ENCODE peak calls at places on chromosomes 7 and 10, in nine cellular contexts. K is EL; X is HTR-8/SVneo; C is CD8-positive, alpha-beta memory T cell; F is fibroblast of gingiva; G is Kasumi-1; I is Daoy; B is endothelial cell; Z is HuH-7.5. T is an unnamed sample.

GRCh38 chr7:112789824-112790650 is at the start of gene TMEM168:
- DNase-seq in F (peak; percentile 78), X (peak; percentile 54), B (peak; percentile 79), G (peak; percentile 85), Z (peak; percentile 79), C (peak; percentile 89), I (peak; percentile 96), K (peak; percentile 80), T (peak; percentile 85)

GRCh38 chr7:135291809-135292253 is 58.2 kb downstream of the STRA8 start:
- DNase-seq in Z (no peak), C (no peak), X (no peak), F (no peak), B (no peak), G (no peak), I (peak; percentile 86), K (peak; percentile 29), T (no peak)

GRCh38 chr7:151993977-151994676 is 31.3 kb upstream of the GALNT11 start:
- DNase-seq in Z (no peak), G (no peak), C (no peak), K (no peak), F (no peak), B (peak; percentile 14), I (peak; percentile 30), X (no peak), T (no peak)

GRCh38 chr7:110911632-110912031 is 179.3 kb upstream of the LRRN3 start:
- DNase-seq in I (no peak), C (no peak), X (no peak), Z (no peak), K (no peak), F (no peak), B (no peak), G (no peak), T (no peak)

GRCh38 chr10:52883996-52884871 is 111.7 kb upstream of the MBL2 start:
- DNase-seq in Z (peak; percentile 39), X (peak; percentile 69), C (no peak), K (peak; percentile 55), G (peak; percentile 89), B (peak; percentile 54), F (no peak), I (peak; percentile 2), T (no peak)

GRCh38 chr10:60238408-60239100 is 151.1 kb downstream of the ANK3 start:
- DNase-seq in C (no peak), F (peak; percentile 70), G (no peak), I (peak; percentile 11), B (no peak), K (peak; percentile 32), Z (peak; percentile 12), X (peak; percentile 45), T (no peak)

GRCh38 chr10:14578060-14578952 is 196.4 kb downstream of the FAM107B start:
- DNase-seq in Z (no peak), I (no peak), B (no peak), K (peak; percentile 52), C (no peak), F (no peak), G (no peak), X (no peak), T (no peak)

GRCh38 chr7:51251292-51251691 is 65.3 kb downstream of the COBL start:
- DNase-seq in K (no peak), Z (no peak), B (no peak), F (no peak), X (no peak), G (no peak), C (no peak), I (no peak), T (no peak)

GRCh38 chr7:104848386-104848990 is 165.5 kb upstream of the KMT2E start:
- DNase-seq in X (peak; percentile 25), B (peak; percentile 78), F (peak; percentile 17), Z (peak; percentile 23), G (peak; percentile 60), I (peak; percentile 73), K (peak; percentile 53), C (peak; percentile 57), T (peak; percentile 28)

GRCh38 chr7:33534830-33535229 is 370.5 kb upstream of the BMPER start:
- DNase-seq in I (no peak), X (no peak), Z (no peak), G (no peak), B (peak; percentile 12), F (no peak), C (no peak), K (peak; percentile 33), T (no peak)

GRCh38 chr10:20274580-20274979 is 458.3 kb downstream of the PLXDC2 start:
- DNase-seq in C (no peak), K (no peak), G (no peak), X (no peak), B (no peak), Z (no peak), I (no peak), F (peak; percentile 3), T (no peak)

GRCh38 chr10:104046651-104047050 is 39.0 kb downstream of the COL17A1 start:
- DNase-seq in G (no peak), I (no peak), F (no peak), X (no peak), Z (no peak), K (no peak), B (no peak), C (no peak), T (no peak)

GRCh38 chr10:132443605-132443997 is 46.6 kb downstream of the PWWP2B start:
- DNase-seq in I (peak; percentile 61), Z (no peak), G (peak; percentile 71), F (no peak), C (peak; percentile 84), X (no peak), B (no peak), K (peak; percentile 50), T (no peak)

GRCh38 chr10:21524526-21525366 is 736 bp downstream of the SKIDA1 start:
- DNase-seq in X (no peak), Z (no peak), I (peak; percentile 39), K (peak; percentile 45), F (peak; percentile 51), B (peak; percentile 23), C (no peak), G (peak; percentile 85), T (no peak)

GRCh38 chr10:69160809-69161225 is 19.2 kb upstream of the SUPV3L1 start:
- DNase-seq in X (peak; percentile 24), K (peak; percentile 67), G (no peak), B (no peak), I (peak; percentile 5), Z (no peak), F (peak; percentile 50), C (no peak), T (no peak)

GRCh38 chr10:122485670-122486069 is 24.3 kb downstream of the HTRA1 start:
- DNase-seq in B (no peak), F (peak; percentile 42), K (no peak), I (no peak), C (no peak), G (no peak), X (no peak), Z (no peak), T (no peak)

GRCh38 chr7:44201813-44202212 is 1.0 kb downstream of the YKT6 start:
- DNase-seq in I (no peak), F (no peak), X (no peak), K (peak; percentile 41), B (no peak), Z (no peak), G (no peak), C (no peak), T (no peak)

GRCh38 chr7:143505845-143506244 is 28.2 kb downstream of the TAS2R41 start:
- DNase-seq in X (no peak), F (no peak), K (no peak), I (no peak), C (no peak), B (no peak), Z (no peak), G (no peak), T (no peak)

GRCh38 chr7:148882668-148883232 is 1.3 kb downstream of the EZH2 start:
- DNase-seq in Z (no peak), B (no peak), G (peak; percentile 39), X (no peak), I (peak; percentile 19), F (no peak), K (no peak), C (no peak), T (peak; percentile 3)

GRCh38 chr10:101829561-101830315 is 11.5 kb upstream of the OGA start:
- DNase-seq in C (peak; percentile 83), Z (no peak), G (peak; percentile 72), X (no peak), K (no peak), F (no peak), B (peak; percentile 61), I (no peak), T (peak; percentile 68)

GRCh38 chr7:12431886-12432285 is 28.2 kb upstream of the VWDE start:
- DNase-seq in C (no peak), B (no peak), G (no peak), X (no peak), Z (no peak), I (no peak), F (no peak), K (peak; percentile 45), T (no peak)

GRCh38 chr10:125857185-125857760 is 23.8 kb downstream of the DHX32 start:
- DNase-seq in F (peak; percentile 9), B (no peak), Z (no peak), I (no peak), C (no peak), K (peak; percentile 25), G (no peak), X (no peak), T (no peak)

GRCh38 chr7:131538071-131538790 is 18.2 kb downstream of the PODXL start:
- DNase-seq in G (no peak), F (no peak), X (peak; percentile 80), K (peak; percentile 48), C (no peak), B (no peak), Z (no peak), I (peak; percentile 93), T (no peak)

GRCh38 chr7:15580604-15581351 is 19.0 kb upstream of the AGMO start:
- DNase-seq in I (no peak), X (no peak), C (no peak), Z (no peak), F (no peak), K (no peak), G (no peak), B (no peak), T (no peak)

GRCh38 chr7:123727071-123727837 is 21.5 kb downstream of the WASL start:
- DNase-seq in F (peak; percentile 94), B (no peak), K (peak; percentile 91), X (no peak), I (peak; percentile 69), G (no peak), C (no peak), Z (no peak), T (no peak)

GRCh38 chr7:64888901-64889685 is 14.0 kb upstream of the ZNF273 start:
- DNase-seq in C (no peak), K (peak; percentile 24), Z (no peak), I (peak; percentile 48), F (no peak), B (peak; percentile 22), G (peak; percentile 62), X (no peak), T (no peak)

GRCh38 chr7:49845626-49846025 is 72.2 kb downstream of the VWC2 start:
- DNase-seq in X (no peak), I (no peak), C (no peak), F (no peak), G (no peak), B (no peak), K (no peak), Z (no peak), T (no peak)

GRCh38 chr7:78959471-78959870 is 494.0 kb downstream of the MAGI2 start:
- DNase-seq in C (no peak), B (no peak), G (no peak), K (peak; percentile 75), X (no peak), F (no peak), I (no peak), Z (no peak), T (no peak)

GRCh38 chr7:25832456-25832855 is 319.5 kb upstream of the NFE2L3 start:
- DNase-seq in C (no peak), K (no peak), I (no peak), B (no peak), G (no peak), Z (no peak), F (no peak), X (no peak), T (no peak)

GRCh38 chr7:26399309-26399610 is 107.6 kb downstream of the SNX10 start:
- DNase-seq in X (peak; percentile 41), C (no peak), I (no peak), F (peak; percentile 4), G (no peak), B (peak; percentile 61), Z (peak; percentile 50), K (no peak), T (no peak)

T was measured in NCI-H2171.